ENCODE peak calls at places on chromosomes 2 and 18, in six cellular contexts. G is coronary artery, J is AG04450, V is substantia nigra, R is endodermal cell, D is RWPE1. I is an unnamed sample.

GRCh38 chr2:187169108-187169713 is 278.8 kb downstream of the CALCRL start:
- DNase-seq in J (no peak), R (no peak), V (no peak), G (no peak), D (no peak), I (no peak)

GRCh38 chr18:5295231-5295920 is at the start of gene ZBTB14:
- DNase-seq in J (no peak), D (peak; percentile 71), G (no peak), V (no peak), R (peak; percentile 79), I (no peak)

GRCh38 chr2:117935436-117935835 is 78.4 kb downstream of the CCDC93 start:
- DNase-seq in D (no peak), G (no peak), J (no peak), R (peak; percentile 28), V (no peak), I (no peak)

GRCh38 chr2:98389248-98389605 is 43.0 kb downstream of the CNGA3 start:
- DNase-seq in G (no peak), R (peak; percentile 13), V (no peak), D (no peak), J (no peak), I (no peak)

GRCh38 chr2:38433607-38433975 is 56.5 kb upstream of the ATL2 start:
- DNase-seq in J (no peak), D (peak; percentile 85), V (no peak), G (no peak), R (no peak), I (no peak)

GRCh38 chr2:26536371-26537068 is 58.6 kb upstream of the OTOF start:
- DNase-seq in R (peak; percentile 23), V (no peak), G (no peak), D (no peak), J (no peak), I (no peak)

GRCh38 chr18:33603434-33603833 is 25.4 kb downstream of the ASXL3 start:
- DNase-seq in D (no peak), R (no peak), V (no peak), G (no peak), J (no peak), I (no peak)

GRCh38 chr2:125642032-125642431 is 1013.9 kb upstream of the GYPC start:
- DNase-seq in G (no peak), D (no peak), J (no peak), R (no peak), V (no peak), I (no peak)

GRCh38 chr18:12745095-12745820 is 42.4 kb downstream of the PSMG2 start:
- DNase-seq in J (no peak), D (no peak), G (no peak), V (no peak), R (no peak), I (no peak)

DNA sequence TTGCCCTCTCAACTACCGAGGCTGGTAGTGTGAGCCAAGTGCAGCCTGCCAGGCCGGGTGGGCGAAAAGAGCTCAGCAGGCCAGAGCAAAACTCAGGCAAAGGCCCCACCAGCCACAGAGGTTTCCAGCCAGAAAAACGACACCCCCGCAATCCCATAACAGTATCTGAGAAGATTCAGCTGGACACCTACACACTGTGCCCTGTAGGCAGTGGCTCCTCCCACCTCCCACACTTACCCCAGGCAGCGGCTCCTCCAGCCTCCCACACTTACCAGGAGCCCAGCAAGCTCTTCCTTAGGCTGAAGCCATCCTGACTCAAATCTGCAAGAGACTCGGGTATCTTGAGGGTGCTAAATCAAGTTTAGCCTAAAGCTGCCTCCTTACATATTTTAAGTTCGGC is 15.6 kb upstream of the TMEM18 start:
- DNase-seq in R (no peak), J (no peak), D (no peak), G (no peak), V (no peak), I (no peak)
- H3K27ac ChIP-seq in R (no peak overlapping the region), J (no peak overlapping the region), D (no peak overlapping the region), G (no peak overlapping the region), V (no peak overlapping the region), I (no peak overlapping the region)

GRCh38 chr2:18342901-18343300 is 217.6 kb downstream of the RDH14 start:
- DNase-seq in V (no peak), R (no peak), G (no peak), J (no peak), D (no peak), I (no peak)

GRCh38 chr2:18332477-18332876 is 228.0 kb downstream of the RDH14 start:
- DNase-seq in G (no peak), R (no peak), J (no peak), D (no peak), V (no peak), I (no peak)

GRCh38 chr2:18339326-18339725 is 221.1 kb downstream of the RDH14 start:
- DNase-seq in G (no peak), V (no peak), R (no peak), J (peak; percentile 29), D (no peak), I (no peak)

GRCh38 chr2:18336975-18337374 is 223.5 kb downstream of the RDH14 start:
- DNase-seq in V (no peak), D (peak; percentile 38), R (no peak), J (no peak), G (no peak), I (no peak)
- H3K27ac ChIP-seq in V (no peak overlapping the region), D (no peak overlapping the region), R (no peak overlapping the region), J (no peak overlapping the region), G (no peak overlapping the region), I (no peak overlapping the region)

DNA sequence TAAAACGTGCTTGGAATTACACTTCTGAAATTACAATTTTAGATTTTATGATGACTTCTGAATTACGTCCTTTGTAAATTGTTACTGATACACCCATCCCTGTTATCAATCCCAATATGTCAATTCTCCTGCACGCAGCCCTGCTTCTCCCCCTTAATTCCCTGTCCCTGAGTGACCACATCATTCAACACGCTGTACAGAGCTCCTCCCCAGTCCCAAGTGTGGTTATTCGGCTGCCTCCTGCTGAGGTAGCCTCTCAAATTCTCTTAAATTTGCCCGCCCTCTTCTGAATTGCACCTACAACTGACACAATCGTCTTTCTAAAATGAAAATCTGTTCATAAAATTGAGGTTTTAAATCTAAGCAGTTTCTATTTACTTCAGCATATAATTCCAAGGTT is 10.1 kb downstream of the SERPINB8 start:
- DNase-seq in G (no peak), V (no peak), J (no peak), R (no peak), D (no peak), I (no peak)
- H3K27ac ChIP-seq in G (peak overlapping the region; percentile 67), V (no peak overlapping the region), J (no peak overlapping the region), R (no peak overlapping the region), D (no peak overlapping the region), I (no peak overlapping the region)

GRCh38 chr2:20378891-20379519 is 28.4 kb upstream of the PUM2 start:
- DNase-seq in R (peak; percentile 92), G (peak; percentile 92), D (peak; percentile 60), V (peak; percentile 53), J (peak; percentile 72), I (peak; percentile 55)

GRCh38 chr2:20374919-20375318 is 24.3 kb upstream of the PUM2 start:
- DNase-seq in V (no peak), D (no peak), R (no peak), G (no peak), J (no peak), I (no peak)

GRCh38 chr2:20381457-20381856 is 30.8 kb upstream of the PUM2 start:
- DNase-seq in V (peak; percentile 18), D (no peak), G (no peak), R (no peak), J (no peak), I (peak; percentile 28)

GRCh38 chr2:20377738-20378137 is 27.1 kb upstream of the PUM2 start:
- DNase-seq in D (no peak), G (no peak), J (no peak), R (no peak), V (no peak), I (no peak)

GRCh38 chr2:20378341-20378740 is 27.7 kb upstream of the PUM2 start:
- DNase-seq in R (no peak), G (no peak), J (no peak), D (no peak), V (no peak), I (no peak)
- H3K27ac ChIP-seq in R (no peak overlapping the region), G (no peak overlapping the region), J (no peak overlapping the region), D (no peak overlapping the region), V (no peak overlapping the region), I (no peak overlapping the region)

DNA sequence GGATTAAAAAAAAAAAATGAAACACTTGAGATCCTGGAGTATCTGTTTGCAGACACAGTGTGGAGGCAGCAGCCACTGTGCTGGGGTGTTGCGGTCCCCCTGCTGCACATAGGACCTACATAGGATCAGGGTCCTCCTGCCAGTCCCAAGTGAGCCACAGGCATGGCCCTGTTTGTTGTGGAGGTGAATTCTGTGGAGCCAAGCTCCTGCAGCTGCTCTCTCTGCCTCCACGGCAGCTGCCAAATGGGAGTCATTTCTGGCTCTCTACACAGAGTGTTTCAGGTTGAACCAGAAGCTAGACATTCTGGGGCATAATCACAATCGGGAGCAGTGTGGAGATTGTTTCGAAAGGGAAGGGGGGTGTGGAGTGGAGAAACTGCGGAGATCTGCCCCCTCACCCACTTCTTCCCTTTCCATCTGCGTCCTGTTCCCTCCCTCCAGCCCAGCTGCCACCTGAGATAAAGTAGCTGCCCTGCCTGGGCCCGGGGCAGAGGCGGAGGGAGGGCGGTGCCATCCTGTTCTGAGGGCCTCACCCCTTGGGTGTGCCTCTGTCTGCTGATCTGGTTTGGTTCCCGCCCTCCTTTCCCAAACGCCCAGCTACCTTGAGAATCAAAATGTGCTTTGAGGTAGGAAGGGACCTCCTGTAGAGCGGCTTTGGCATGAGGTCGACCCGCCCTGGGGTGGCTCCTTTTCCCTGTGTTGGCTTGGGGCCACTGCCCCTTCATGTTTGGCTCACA is 139.4 kb downstream of the WDSUB1 start:
- DNase-seq in R (no peak), V (no peak), G (no peak), D (peak; percentile 81), J (no peak), I (no peak)
- H3K27ac ChIP-seq in R (no peak overlapping the region), V (no peak overlapping the region), G (peak overlapping the region; percentile 43), D (peak overlapping the region; percentile 92), J (no peak overlapping the region), I (peak overlapping the region; percentile 9)